ENCODE peak calls at places on chromosome 6, in seven cellular contexts. X is CD4-positive, CD25-positive, alpha-beta regulatory T cell; M is esophagus squamous epithelium; F is dorsolateral prefrontal cortex; S is tibial artery; H is fibroblast of lung; Z is stomach. T is an unnamed sample. For H3K27me3, the result is how much of the 10 kb centered on the place peaks cover.

GRCh38 chr6:32716396-32716795 is 24.8 kb upstream of the HLA-DQA2 start:
- DNase-seq in X (no peak), M (no peak), F (no peak), S (no peak), H (no peak), Z (no peak), T (no peak)

GRCh38 chr6:43878823-43879495 is 108.9 kb downstream of the VEGFA start:
- DNase-seq in X (no peak), M (no peak), F (peak), S (no peak), H (peak), Z (peak), T (no peak)

GRCh38 chr6:110270166-110270565 is 88.0 kb downstream of the METTL24 start:
- DNase-seq in X (no peak), M (no peak), F (no peak), S (no peak), H (no peak), Z (no peak), T (no peak)

GRCh38 chr6:110672122-110672521 is 143.1 kb downstream of the CDK19 start:
- DNase-seq in X (no peak), M (no peak), F (no peak), S (no peak), H (no peak), Z (no peak), T (no peak)

GRCh38 chr6:4707011-4707410 is 69.2 kb upstream of the CDYL start:
- DNase-seq in X (no peak), M (no peak), F (no peak), S (no peak), H (no peak), Z (no peak), T (no peak)

GRCh38 chr6:111997078-111997862 is 56.6 kb upstream of the CCN6 start:
- DNase-seq in X (peak), M (peak), F (peak), S (peak), H (peak), Z (peak), T (peak)

GRCh38 chr6:53410508-53411258 is 61.9 kb upstream of the ELOVL5 start:
- DNase-seq in X (peak), M (peak), F (peak), S (peak), H (peak), Z (peak), T (peak)

GRCh38 chr6:122715725-122716124 is 63.8 kb upstream of the FABP7 start:
- DNase-seq in X (no peak), M (no peak), F (no peak), S (no peak), H (peak), Z (no peak), T (no peak)

GRCh38 chr6:168192195-168192900 is 113.3 kb upstream of the FRMD1 start:
- DNase-seq in X (no peak), M (no peak), F (no peak), S (peak), H (no peak), Z (peak), T (no peak)

GRCh38 chr6:141677598-141678211 is 455.0 kb upstream of the GJE1 start:
- DNase-seq in X (no peak), M (no peak), F (no peak), S (no peak), H (peak), Z (no peak), T (peak)

GRCh38 chr6:119351005-119351394 is 1.4 kb upstream of the MAN1A1 start:
- DNase-seq in X (no peak), M (no peak), F (no peak), S (no peak), H (peak), Z (no peak), T (no peak)

GRCh38 chr6:124924333-124924759 is 37.9 kb upstream of the RNF217 start:
- DNase-seq in X (no peak), M (no peak), F (no peak), S (no peak), H (peak), Z (no peak), T (no peak)

GRCh38 chr6:118468682-118469465 is 79.2 kb upstream of the PLN start:
- DNase-seq in X (no peak), M (no peak), F (no peak), S (no peak), H (peak), Z (no peak), T (no peak)

GRCh38 chr6:22457986-22458385 is 111.4 kb upstream of the HDGFL1 start:
- DNase-seq in X (no peak), M (no peak), F (no peak), S (no peak), H (peak), Z (no peak), T (no peak)

GRCh38 chr6:32046450-32047083 is 8.4 kb downstream of the CYP21A2 start:
- DNase-seq in X (no peak), M (no peak), F (no peak), S (peak), H (peak), Z (no peak), T (no peak)

GRCh38 chr6:128216917-128217316 is 303.5 kb downstream of the PTPRK start:
- DNase-seq in X (no peak), M (no peak), F (no peak), S (no peak), H (no peak), Z (no peak), T (no peak)

GRCh38 chr6:168120390-168121307 is 41.6 kb upstream of the FRMD1 start:
- DNase-seq in X (no peak), M (no peak), F (no peak), S (peak), H (no peak), Z (no peak), T (no peak)

GRCh38 chr6:81865712-81866111 is 113.2 kb upstream of the TENT5A start:
- DNase-seq in X (no peak), M (no peak), F (no peak), S (no peak), H (peak), Z (no peak), T (no peak)

GRCh38 chr6:145067430-145067829 is 667.9 kb downstream of the EPM2A start:
- DNase-seq in X (no peak), M (no peak), F (no peak), S (no peak), H (no peak), Z (no peak), T (no peak)

GRCh38 chr6:27502508-27503435 is 29.9 kb upstream of the ZNF184 start:
- DNase-seq in X (peak), M (no peak), F (no peak), S (peak), H (peak), Z (peak), T (peak)

GRCh38 chr6:90483116-90483839 is 103.6 kb downstream of the MAP3K7 start:
- DNase-seq in X (no peak), M (no peak), F (no peak), S (no peak), H (peak), Z (no peak), T (no peak)

GRCh38 chr6:167572841-167573271 is 248.0 kb downstream of the TTLL2 start:
- DNase-seq in X (no peak), M (no peak), F (no peak), S (no peak), H (no peak), Z (no peak), T (no peak)

GRCh38 chr6:145813285-145814034 is 1.1 kb downstream of the FBXO30 start:
- DNase-seq in X (no peak), M (no peak), F (no peak), S (no peak), H (peak), Z (no peak), T (no peak)

GRCh38 chr6:168530653-168531071 is 89.7 kb downstream of the SMOC2 start:
- DNase-seq in X (no peak), M (no peak), F (no peak), S (no peak), H (no peak), Z (no peak), T (no peak)

GRCh38 chr6:7332090-7332745 is 19.2 kb upstream of the SSR1 start:
- DNase-seq in X (no peak), M (no peak), F (no peak), S (no peak), H (no peak), Z (no peak), T (no peak)

GRCh38 chr6:88650029-88650619 is 313.3 kb downstream of the RNGTT start:
- DNase-seq in X (no peak), M (no peak), F (no peak), S (no peak), H (peak), Z (no peak), T (no peak)

GRCh38 chr6:80445752-80446151 is 339.3 kb downstream of the BCKDHB start:
- DNase-seq in X (no peak), M (no peak), F (no peak), S (no peak), H (no peak), Z (no peak), T (no peak)

GRCh38 chr6:110813813-110814487 is 1.3 kb downstream of the CDK19 start:
- DNase-seq in X (no peak), M (no peak), F (no peak), S (no peak), H (peak), Z (no peak), T (no peak)

GRCh38 chr6:133740784-133741183 is 148.1 kb upstream of the TCF21 start:
- DNase-seq in X (no peak), M (no peak), F (no peak), S (no peak), H (no peak), Z (no peak), T (no peak)

GRCh38 chr6:156963712-156964700 is 186.8 kb downstream of the ARID1B start:
- DNase-seq in X (no peak), M (no peak), F (no peak), S (no peak), H (peak), Z (no peak), T (no peak)

GRCh38 chr6:122352958-122353357 is 46.5 kb upstream of the HSF2 start:
- DNase-seq in X (no peak), M (no peak), F (no peak), S (no peak), H (no peak), Z (no peak), T (no peak)

GRCh38 chr6:151475653-151476523 is 17.9 kb upstream of the CCDC170 start:
- DNase-seq in X (peak), M (no peak), F (no peak), S (no peak), H (peak), Z (peak), T (peak)

GRCh38 chr6:110495949-110496348 is 19.5 kb upstream of the SLC22A16 start:
- DNase-seq in X (no peak), M (no peak), F (no peak), S (no peak), H (no peak), Z (no peak), T (no peak)

GRCh38 chr6:131937703-131938631 is 13.2 kb downstream of the CCN2 start:
- DNase-seq in X (no peak), M (no peak), F (no peak), S (peak), H (peak), Z (no peak), T (no peak)

GRCh38 chr6:11929451-11929850 is 82.7 kb upstream of the HIVEP1 start:
- DNase-seq in X (no peak), M (no peak), F (no peak), S (no peak), H (no peak), Z (no peak), T (no peak)

GRCh38 chr6:139370047-139370706 is 4.3 kb downstream of the CITED2 start:
- DNase-seq in X (no peak), M (no peak), F (no peak), S (no peak), H (peak), Z (no peak), T (no peak)

GRCh38 chr6:41284726-41285125 is 1.8 kb downstream of the TREM1 start:
- DNase-seq in X (no peak), M (no peak), F (no peak), S (no peak), H (peak), Z (no peak), T (no peak)

GRCh38 chr6:137008204-137008603 is 36.6 kb downstream of the IL20RA start:
- DNase-seq in X (no peak), M (no peak), F (no peak), S (no peak), H (no peak), Z (no peak), T (no peak)

GRCh38 chr6:137005073-137005472 is 39.7 kb downstream of the IL20RA start:
- DNase-seq in X (no peak), M (no peak), F (no peak), S (no peak), H (no peak), Z (no peak), T (no peak)

GRCh38 chr6:137001977-137002302 is 42.8 kb downstream of the IL20RA start:
- DNase-seq in X (no peak), M (no peak), F (no peak), S (no peak), H (no peak), Z (no peak), T (no peak)

GRCh38 chr6:137002505-137002904 is 42.3 kb downstream of the IL20RA start:
- DNase-seq in X (no peak), M (no peak), F (no peak), S (no peak), H (no peak), Z (no peak), T (no peak)

DNA sequence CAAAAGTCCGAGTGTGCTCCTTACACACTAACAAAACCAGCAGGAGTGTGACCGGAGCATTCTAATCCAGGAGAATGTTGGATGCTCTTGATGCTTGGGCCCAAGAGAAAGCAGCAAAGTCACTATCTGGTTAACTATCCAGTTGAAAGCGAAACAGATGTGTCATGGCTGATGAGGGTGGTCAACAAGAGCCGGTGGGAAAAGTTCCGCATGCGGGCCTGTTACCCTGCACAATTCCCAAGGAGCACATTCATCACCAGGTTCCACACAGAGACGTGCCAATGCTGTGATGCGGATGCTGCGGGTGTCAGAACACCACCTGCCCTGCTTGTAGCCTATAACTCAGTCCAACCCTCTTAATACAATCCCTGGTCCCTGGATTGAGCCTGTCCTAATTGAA is 38.7 kb downstream of the IL20RA start:
- DNase-seq in X (no peak), M (no peak), F (no peak), S (no peak), H (no peak), Z (no peak), T (no peak)
- H3K27me3 ChIP-seq in X (under half), M (under half), F (under half), S (under half), H (under half), Z (under half), T (under half)

DNA sequence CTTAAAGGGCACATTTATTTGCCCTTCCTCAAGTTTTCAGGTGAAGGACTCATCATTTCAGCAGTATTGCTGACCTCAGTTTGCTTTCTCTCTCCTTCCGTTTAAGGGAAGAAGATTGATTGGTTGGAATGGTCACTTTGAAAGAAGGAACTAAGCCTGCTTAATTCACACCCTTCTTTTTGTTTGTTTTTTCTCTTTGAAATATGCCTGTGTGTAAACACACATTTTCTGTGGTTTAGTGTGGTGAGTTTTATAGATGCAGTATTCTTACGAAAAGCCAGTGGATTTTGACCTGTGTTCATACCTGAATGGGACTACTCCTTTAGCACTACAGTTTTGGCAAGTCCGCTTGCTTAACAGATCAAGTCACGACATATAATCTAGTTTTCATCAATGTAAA is 548.8 kb upstream of the EPHA7 start:
- DNase-seq in X (no peak), M (no peak), F (no peak), S (no peak), H (no peak), Z (no peak), T (no peak)
- H3K27me3 ChIP-seq in X (under half), M (under half), F (under half), S (under half), H (under half), Z (under half), T (under half)

DNA sequence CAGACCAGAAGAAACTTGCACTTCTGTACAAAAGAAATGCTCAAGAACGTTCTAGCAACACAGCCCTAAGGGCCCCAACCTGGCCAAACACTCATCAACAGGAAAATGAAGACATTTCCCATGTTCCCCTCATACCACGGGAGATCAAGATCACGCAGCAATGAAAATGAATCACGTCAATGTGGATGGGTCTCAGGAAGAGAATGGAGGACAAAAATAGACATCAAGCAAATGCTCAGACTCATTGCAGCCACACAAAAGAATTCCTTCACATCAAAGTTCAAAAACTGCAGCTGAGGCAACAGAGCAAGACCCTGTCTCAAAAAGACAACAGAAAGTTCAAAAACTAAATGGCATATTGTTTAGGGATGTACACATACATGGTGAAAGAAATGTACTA is 18.1 kb downstream of the ULBP3 start:
- DNase-seq in X (no peak), M (no peak), F (no peak), S (no peak), H (no peak), Z (no peak), T (no peak)
- H3K27me3 ChIP-seq in X (under half), M (under half), F (under half), S (under half), H (under half), Z (under half), T (under half)

DNA sequence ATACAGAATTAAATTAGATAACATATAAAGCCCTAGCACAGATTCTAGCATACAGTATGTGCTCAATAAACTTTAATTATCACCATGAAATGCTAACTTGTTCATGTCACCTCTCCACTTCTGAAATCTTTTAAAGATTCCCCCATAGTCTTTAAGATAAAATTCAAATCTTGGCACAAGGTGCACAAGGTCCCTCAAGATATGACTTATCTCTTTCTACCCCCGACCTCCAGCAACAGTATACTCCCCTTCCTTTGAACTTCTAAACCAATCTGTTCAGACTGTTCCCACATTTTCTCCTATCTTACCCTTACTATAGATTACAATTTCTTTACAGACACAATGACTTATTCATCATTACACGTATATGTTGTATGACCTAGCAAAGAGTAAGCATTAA is 29.0 kb downstream of the SEC63 start:
- DNase-seq in X (no peak), M (no peak), F (no peak), S (no peak), H (no peak), Z (no peak), T (no peak)
- H3K27me3 ChIP-seq in X (under half), M (under half), F (under half), S (under half), H (under half), Z (under half), T (under half)

GRCh38 chr6:158668707-158669103 is 18.9 kb downstream of the SYTL3 start:
- DNase-seq in X (no peak), M (no peak), F (no peak), S (no peak), H (no peak), Z (no peak), T (no peak)
- H3K27me3 ChIP-seq in X (under half), M (under half), F (under half), S (under half), H (under half), Z (under half), T (under half)

GRCh38 chr6:70298070-70298469 is 4.8 kb downstream of the COL9A1 start:
- DNase-seq in X (no peak), M (no peak), F (no peak), S (no peak), H (no peak), Z (no peak), T (no peak)
- H3K27me3 ChIP-seq in X (under half), M (under half), F (under half), S (under half), H (under half), Z (under half), T (under half)

DNA sequence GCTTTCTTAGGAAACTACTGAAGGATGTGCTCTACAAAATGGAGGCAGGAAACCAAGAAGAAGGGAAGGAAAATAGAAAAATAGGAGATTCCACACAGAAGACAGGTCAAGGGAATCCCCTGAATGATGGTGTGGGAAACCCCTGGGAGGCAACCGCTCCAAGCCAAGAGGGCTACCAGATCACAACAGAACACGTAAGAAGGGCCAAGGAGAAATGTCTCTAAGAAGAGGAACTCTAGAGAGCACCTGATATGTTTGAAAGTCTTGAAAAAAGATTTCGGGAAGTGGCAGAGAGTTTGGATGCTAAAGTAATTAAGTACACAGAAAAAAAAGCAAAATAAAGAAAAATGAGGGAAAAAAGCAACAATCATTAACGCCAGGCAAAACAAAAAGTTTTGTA is 7.1 kb downstream of the KIF13A start:
- DNase-seq in X (no peak), M (no peak), F (no peak), S (no peak), H (no peak), Z (no peak), T (no peak)
- H3K27me3 ChIP-seq in X (under half), M (under half), F (under half), S (under half), H (under half), Z (under half), T (under half)